ENCODE peak calls at places on chromosome 3, in ten cellular contexts. F is A549; A is activated naive CD4-positive, alpha-beta T cell treated with Interleukin-2 at 50 U/mL for 16 hours; N is foreskin fibroblast; O is HEK293T; E is stimulated activated CD4-positive, alpha-beta T cell treated with anti-CD3 and anti-CD28 coated beads, Interleukin-12 subunit alpha, Interleukin-12 subunit beta, amount 100 ng/mL, for 4 hours; H is iPS DF 6.9; L is nucleus accumbens; S is C1 segment of cervical spinal cord; M is amniotic stem cell. K is an unnamed sample.

GRCh38 chr3:151328298-151329036 is 882 bp downstream of the P2RY13 start:
- DNase-seq in H (no peak), L (no peak), A (no peak), E (no peak), F (no peak), M (no peak), S (no peak), O (no peak), N (peak), K (no peak)

GRCh38 chr3:187714404-187714979 is 12.1 kb upstream of the RTP2 start:
- DNase-seq in O (peak), N (peak), S (peak), F (peak), A (peak), E (peak), H (peak), M (peak), L (peak), K (peak)

GRCh38 chr3:194253270-194253669 is 97.9 kb downstream of the CPN2 start:
- DNase-seq in F (no peak), M (no peak), A (no peak), O (no peak), L (no peak), H (no peak), N (no peak), E (no peak), S (no peak), K (no peak)

GRCh38 chr3:189455009-189455408 is 176.2 kb upstream of the TP63 start:
- DNase-seq in E (no peak), O (no peak), L (no peak), F (no peak), H (no peak), A (no peak), S (no peak), M (no peak), N (no peak), K (no peak)

GRCh38 chr3:177196473-177197040 is 725 bp downstream of the TBL1XR1 start:
- DNase-seq in F (peak), O (peak), S (peak), L (peak), H (no peak), N (peak), M (no peak), E (peak), A (no peak), K (peak)

GRCh38 chr3:43621406-43621973 is 321 bp downstream of the ANO10 start:
- DNase-seq in A (no peak), H (no peak), S (no peak), L (peak), F (no peak), N (no peak), E (no peak), M (no peak), O (peak), K (no peak)

GRCh38 chr3:29186982-29187718 is 93.7 kb upstream of the RBMS3 start:
- DNase-seq in L (no peak), M (peak), A (no peak), F (peak), S (no peak), O (no peak), H (no peak), N (peak), E (no peak), K (no peak)

GRCh38 chr3:41277790-41278465 is 78.6 kb downstream of the CTNNB1 start:
- DNase-seq in O (no peak), H (no peak), S (no peak), L (no peak), F (no peak), N (no peak), A (no peak), E (no peak), M (no peak), K (no peak)

GRCh38 chr3:182393151-182393550 is 400.2 kb upstream of the ATP11B start:
- DNase-seq in H (no peak), S (no peak), O (no peak), N (no peak), A (no peak), L (no peak), M (no peak), F (no peak), E (no peak), K (no peak)

GRCh38 chr3:45940781-45941365 is 2.4 kb upstream of the CXCR6 start:
- DNase-seq in N (no peak), O (no peak), H (no peak), S (no peak), A (no peak), M (no peak), F (no peak), L (no peak), E (no peak), K (no peak)

GRCh38 chr3:134563614-134564013 is 77.8 kb downstream of the CEP63 start:
- DNase-seq in A (no peak), N (no peak), E (no peak), S (no peak), L (no peak), F (no peak), M (no peak), H (no peak), O (no peak), K (no peak)

GRCh38 chr3:11002456-11002855 is 9.9 kb downstream of the SLC6A1 start:
- DNase-seq in M (no peak), H (no peak), E (no peak), O (no peak), N (no peak), A (no peak), F (no peak), S (no peak), L (no peak), K (no peak)

GRCh38 chr3:42066516-42067181 is 24.5 kb upstream of the TRAK1 start:
- DNase-seq in O (no peak), H (no peak), S (no peak), E (no peak), A (no peak), M (no peak), F (no peak), L (no peak), N (peak), K (peak)

GRCh38 chr3:9503283-9503682 is 50.3 kb downstream of the LHFPL4 start:
- DNase-seq in F (peak), E (peak), S (no peak), L (peak), A (peak), H (peak), M (no peak), O (peak), N (peak), K (peak)

GRCh38 chr3:187967982-187968381 is 186.0 kb upstream of the LPP start:
- DNase-seq in H (no peak), E (no peak), O (no peak), A (no peak), N (peak), L (no peak), F (no peak), M (no peak), S (no peak), K (no peak)

GRCh38 chr3:108590443-108590842 is 921 bp downstream of the DZIP3 start:
- DNase-seq in M (no peak), S (no peak), A (no peak), O (peak), H (no peak), E (no peak), N (peak), L (no peak), F (no peak), K (no peak)

GRCh38 chr3:46208167-46208704 is at the start of gene CCR1:
- DNase-seq in M (no peak), O (peak), E (no peak), F (no peak), A (peak), H (peak), S (peak), N (peak), L (no peak), K (no peak)

GRCh38 chr3:147139341-147139740 is 267.0 kb downstream of the ZIC4 start:
- DNase-seq in N (no peak), E (no peak), O (no peak), H (no peak), M (no peak), F (no peak), A (no peak), S (no peak), L (no peak), K (no peak)

GRCh38 chr3:13352621-13353131 is 67.4 kb downstream of the NUP210 start:
- DNase-seq in E (peak), O (no peak), A (peak), H (no peak), F (no peak), M (no peak), L (no peak), S (no peak), N (no peak), K (no peak)

GRCh38 chr3:81476652-81477051 is 284.8 kb downstream of the GBE1 start:
- DNase-seq in N (no peak), F (no peak), O (no peak), S (no peak), E (no peak), H (no peak), L (no peak), M (no peak), A (no peak), K (no peak)

GRCh38 chr3:113516115-113516505 is 1.2 kb upstream of the SPICE1 start:
- DNase-seq in L (no peak), F (peak), E (no peak), H (no peak), S (no peak), O (no peak), A (no peak), M (no peak), N (no peak), K (no peak)

GRCh38 chr3:119588112-119588511 is 8.8 kb downstream of the ADPRH start:
- DNase-seq in E (peak), F (no peak), S (peak), L (no peak), H (no peak), N (no peak), M (no peak), A (peak), O (no peak), K (no peak)

GRCh38 chr3:109073116-109073515 is 44.8 kb downstream of the MORC1 start:
- DNase-seq in N (no peak), F (no peak), S (no peak), H (no peak), O (no peak), A (no peak), L (no peak), E (no peak), M (no peak), K (no peak)

GRCh38 chr3:17179381-17180205 is 294.8 kb downstream of the PLCL2 start:
- DNase-seq in O (no peak), E (no peak), F (no peak), A (no peak), S (no peak), N (no peak), M (no peak), L (no peak), H (no peak), K (peak)

GRCh38 chr3:60609446-60609845 is 641.8 kb downstream of the FHIT start:
- DNase-seq in A (no peak), N (no peak), S (no peak), H (no peak), E (no peak), M (no peak), O (no peak), L (no peak), F (no peak), K (no peak)

GRCh38 chr3:123155471-123156011 is 46.2 kb upstream of the SEC22A start:
- DNase-seq in A (no peak), M (no peak), F (no peak), N (no peak), E (no peak), O (no peak), H (no peak), L (no peak), S (peak), K (no peak)

GRCh38 chr3:11248596-11248995 is 23.6 kb upstream of the ATG7 start:
- DNase-seq in S (no peak), N (no peak), E (no peak), H (no peak), M (no peak), F (no peak), A (no peak), L (no peak), O (no peak), K (no peak)

GRCh38 chr3:130963878-130964277 is 62.7 kb downstream of the ASTE1 start:
- DNase-seq in E (no peak), A (no peak), O (no peak), F (peak), S (no peak), N (peak), H (no peak), M (peak), L (no peak), K (no peak)

GRCh38 chr3:169634618-169635236 is 28.8 kb downstream of the MECOM start:
- DNase-seq in H (no peak), S (no peak), E (no peak), L (no peak), A (no peak), M (no peak), F (no peak), N (no peak), O (no peak), K (no peak)

GRCh38 chr3:52834871-52835501 is at the start of gene MUSTN1:
- DNase-seq in O (no peak), F (no peak), A (no peak), E (no peak), L (no peak), N (peak), S (no peak), H (no peak), M (no peak), K (no peak)

GRCh38 chr3:171286580-171287249 is 173.5 kb downstream of the TNIK start:
- DNase-seq in O (no peak), F (no peak), E (no peak), A (no peak), M (no peak), N (no peak), L (no peak), H (no peak), S (no peak), K (peak)

K was measured in NCI-H774.